ENCODE peak calls at places on chromosomes 5 and 9, in nine cellular contexts. K is stimulated activated CD4-positive, alpha-beta T cell treated with anti-CD3 and anti-CD28 coated beads, Interleukin-4, amount 100 ng/mL, for 1 hour; A is LHCN-M2; L is SIG-M5; R is hypothalamus; C is Peyer's patch; U is HTR-8/SVneo; S is Calu3; V is T-helper 2 cell. F is an unnamed sample.

GRCh38 chr5:138230981-138231589 is 18.0 kb upstream of the CDC23 start:
- DNase-seq in A (no peak), K (no peak), C (no peak), R (no peak), V (no peak), L (no peak), S (peak; percentile 29), U (no peak), F (peak; percentile 33)

GRCh38 chr5:96703384-96703910 is 41.3 kb downstream of the CAST start:
- DNase-seq in S (no peak), V (no peak), A (peak; percentile 19), R (no peak), L (no peak), K (no peak), U (peak; percentile 21), C (no peak), F (no peak)

GRCh38 chr9:87387351-87388055 is 110.2 kb upstream of the DAPK1 start:
- DNase-seq in V (no peak), K (no peak), U (no peak), R (no peak), C (no peak), A (peak; percentile 80), S (no peak), L (no peak), F (no peak)

GRCh38 chr5:150660108-150660831 is 781 bp upstream of the MYOZ3 start:
- DNase-seq in C (peak; percentile 42), L (no peak), A (no peak), U (no peak), R (no peak), K (no peak), S (no peak), V (no peak), F (no peak)

GRCh38 chr5:74149395-74149794 is 491.1 kb downstream of the ENC1 start:
- DNase-seq in S (peak; percentile 31), A (peak; percentile 50), V (no peak), K (no peak), L (no peak), U (no peak), C (no peak), R (no peak), F (no peak)

GRCh38 chr5:75052461-75053285 is at the start of gene GCNT4:
- DNase-seq in S (peak; percentile 60), A (peak; percentile 40), R (peak; percentile 40), K (peak; percentile 56), U (peak; percentile 28), C (peak; percentile 72), L (no peak), V (no peak), F (peak; percentile 58)

GRCh38 chr5:73625905-73626811 is at the start of gene ARHGEF28:
- DNase-seq in C (peak; percentile 87), L (no peak), K (peak; percentile 14), A (peak; percentile 75), R (peak; percentile 53), S (peak; percentile 90), V (no peak), U (peak; percentile 67), F (peak; percentile 50)

GRCh38 chr5:173853370-173854131 is 34.6 kb upstream of the CPEB4 start:
- DNase-seq in L (no peak), V (no peak), S (no peak), A (no peak), U (no peak), R (no peak), K (no peak), C (no peak), F (no peak)

GRCh38 chr9:72365525-72366256 is 683 bp upstream of the ZFAND5 start:
- DNase-seq in L (no peak), U (peak; percentile 61), S (peak; percentile 48), K (peak; percentile 53), V (peak; percentile 20), A (peak; percentile 85), R (peak; percentile 94), C (peak; percentile 94), F (peak; percentile 71)